ENCODE peak calls at places on chromosomes 1 and 21, in four cellular contexts. R is bronchial epithelial cell, L is ELF-1, X is AG04450. P is an unnamed sample.
A peak's percentile ranks its signal among the peaks of the same experiment; 100 is the strongest.

GRCh38 chr1:7962011-7962335 is 462 bp downstream of the PARK7 start:
- DNase-seq in R (no peak), L (no peak), X (no peak), P (no peak)

GRCh38 chr1:117796226-117796625 is 133.2 kb downstream of the GDAP2 start:
- DNase-seq in R (peak; percentile 82), L (no peak), X (no peak), P (no peak)

GRCh38 chr21:31654340-31654739 is 5.2 kb upstream of the SOD1 start:
- DNase-seq in R (no peak), L (no peak), X (no peak), P (no peak)

GRCh38 chr1:185311589-185312225 is 5.3 kb downstream of the IVNS1ABP start:
- DNase-seq in R (no peak), L (no peak), X (peak; percentile 38), P (no peak)

GRCh38 chr1:153549741-153550397 is 811 bp upstream of the S100A3 start:
- DNase-seq in R (no peak), L (no peak), X (no peak), P (no peak)

GRCh38 chr1:222634180-222635013 is 16.5 kb downstream of the MIA3 start:
- DNase-seq in R (peak; percentile 86), L (peak; percentile 84), X (peak; percentile 85), P (peak; percentile 89)

GRCh38 chr1:51644533-51645197 is 27.8 kb downstream of the OSBPL9 start:
- DNase-seq in R (peak; percentile 63), L (no peak), X (no peak), P (peak; percentile 63)

GRCh38 chr1:32208891-32209309 is at the start of gene DCDC2B:
- DNase-seq in R (peak; percentile 81), L (no peak), X (no peak), P (peak; percentile 58)

GRCh38 chr1:117894078-117894477 is 35.3 kb downstream of the GDAP2 start:
- DNase-seq in R (no peak), L (no peak), X (no peak), P (no peak)

GRCh38 chr1:79128726-79129125 is 122.2 kb upstream of the ADGRL4 start:
- DNase-seq in R (peak; percentile 66), L (no peak), X (peak; percentile 73), P (peak; percentile 18)

GRCh38 chr21:34582506-34583150 is 32.3 kb downstream of the RCAN1 start:
- DNase-seq in R (peak; percentile 86), L (peak; percentile 43), X (peak; percentile 24), P (peak; percentile 28)

GRCh38 chr1:201376464-201377374 is 761 bp downstream of the TNNT2 start:
- DNase-seq in R (peak; percentile 64), L (peak; percentile 94), X (no peak), P (peak; percentile 77)

GRCh38 chr1:228155596-228156517 is 6.1 kb downstream of the GJC2 start:
- DNase-seq in R (no peak), L (no peak), X (no peak), P (no peak)

GRCh38 chr21:41952568-41953248 is 1.1 kb downstream of the C2CD2 start:
- DNase-seq in R (no peak), L (no peak), X (no peak), P (no peak)

GRCh38 chr1:59673575-59674467 is 140.9 kb upstream of the HOOK1 start:
- DNase-seq in R (peak; percentile 98), L (peak; percentile 37), X (no peak), P (no peak)

GRCh38 chr1:31216016-31216415 is 23.7 kb downstream of the NKAIN1 start:
- DNase-seq in R (peak; percentile 56), L (peak; percentile 90), X (no peak), P (no peak)

GRCh38 chr1:235002706-235003300 is 125.8 kb downstream of the TOMM20 start:
- DNase-seq in R (peak; percentile 44), L (no peak), X (no peak), P (no peak)

GRCh38 chr1:208497866-208498541 is 253.8 kb upstream of the PLXNA2 start:
- DNase-seq in R (no peak), L (no peak), X (no peak), P (no peak)

P was measured in A549.